ENCODE peak calls at places on chromosomes 5 and 9, in five cellular contexts. Y, M, R, G and X are unnamed samples.

GRCh38 chr9:110283736-110284135 is 27.4 kb upstream of the TXN start:
- DNase-seq in M (peak; percentile 95), Y (no peak), G (no peak), R (no peak), X (no peak)

GRCh38 chr9:22278426-22278825 is 168.2 kb upstream of the DMRTA1 start:
- DNase-seq in Y (no peak), M (peak; percentile 20), R (no peak), G (no peak), X (no peak)

GRCh38 chr5:26482817-26483375 is 555.5 kb downstream of the CDH9 start:
- DNase-seq in R (no peak), M (no peak), G (no peak), Y (no peak), X (no peak)

GRCh38 chr9:136357326-136357725 is 6.2 kb downstream of the DNLZ start:
- DNase-seq in M (no peak), G (no peak), Y (no peak), R (no peak), X (no peak)

GRCh38 chr9:117744856-117745389 is 40.7 kb downstream of the TLR4 start:
- DNase-seq in G (no peak), Y (no peak), R (peak; percentile 38), M (no peak), X (peak; percentile 17)

GRCh38 chr9:36407122-36407723 is 7.2 kb upstream of the RNF38 start:
- DNase-seq in M (peak; percentile 60), G (peak; percentile 65), R (peak; percentile 34), Y (peak; percentile 54), X (no peak)

GRCh38 chr9:5947912-5948311 is 57.2 kb downstream of the MLANA start:
- DNase-seq in M (no peak), G (no peak), Y (no peak), R (no peak), X (no peak)

GRCh38 chr9:12614488-12614887 is 78.7 kb upstream of the TYRP1 start:
- DNase-seq in M (no peak), R (no peak), G (no peak), Y (no peak), X (no peak)

GRCh38 chr9:134360897-134361296 is 34.6 kb downstream of the RXRA start:
- DNase-seq in Y (peak; percentile 91), R (peak; percentile 80), M (peak; percentile 68), G (no peak), X (peak; percentile 63)

GRCh38 chr5:109654455-109654854 is 35.3 kb upstream of the MAN2A1 start:
- DNase-seq in G (no peak), R (no peak), M (peak; percentile 65), Y (no peak), X (no peak)

GRCh38 chr5:31901807-31902530 is 263.0 kb downstream of the PDZD2 start:
- DNase-seq in R (no peak), M (peak; percentile 46), Y (no peak), G (no peak), X (no peak)

DNA sequence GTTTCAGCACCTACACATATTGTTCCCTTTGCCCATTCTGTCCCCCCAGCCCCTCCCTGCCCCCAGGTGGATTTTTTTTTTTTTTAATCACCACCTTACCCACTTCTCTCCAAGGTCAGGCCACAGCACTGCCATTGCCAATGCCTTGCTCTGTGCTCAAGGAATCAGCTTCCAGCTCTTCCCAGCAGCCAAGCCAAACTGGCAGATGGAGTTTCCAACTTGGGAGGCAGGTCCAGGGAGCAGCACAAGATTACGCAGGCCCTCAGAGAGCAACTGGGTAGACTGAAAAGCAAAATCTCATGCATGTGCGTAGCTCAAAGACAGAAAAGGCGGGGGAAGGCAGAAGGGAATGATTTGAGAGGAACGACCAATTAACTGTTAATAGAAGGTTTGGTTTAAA is 15.1 kb downstream of the GRHPR start:
- DNase-seq in M (no peak), R (no peak), Y (no peak), G (no peak), X (no peak)
- H3K27ac ChIP-seq in M (no peak overlapping the region), R (no peak overlapping the region), Y (no peak overlapping the region), G (no peak overlapping the region), X (no peak overlapping the region)

GRCh38 chr9:128715436-128715750 is 8.5 kb downstream of the ZDHHC12 start:
- DNase-seq in G (no peak), M (no peak), R (no peak), Y (no peak), X (no peak)
- H3K36me3 ChIP-seq in G (no peaks in the 10 kb centered on the region), M (no peaks in the 10 kb centered on the region), R (peaks cover 2% of the 10 kb centered on the region), Y (no peaks in the 10 kb centered on the region), X (no peaks in the 10 kb centered on the region)

GRCh38 chr9:92098638-92099037 is 16.6 kb downstream of the SPTLC1 start:
- DNase-seq in R (no peak), Y (no peak), G (no peak), M (no peak), X (no peak)

GRCh38 chr9:92100237-92100911 is 14.8 kb downstream of the SPTLC1 start:
- DNase-seq in R (no peak), G (peak; percentile 87), Y (no peak), M (peak; percentile 87), X (no peak)

GRCh38 chr9:92097997-92098482 is 17.2 kb downstream of the SPTLC1 start:
- DNase-seq in Y (peak; percentile 53), R (peak; percentile 82), G (peak; percentile 30), M (peak; percentile 86), X (peak; percentile 77)

GRCh38 chr9:92095236-92095635 is 20.0 kb downstream of the SPTLC1 start:
- DNase-seq in R (no peak), Y (no peak), M (no peak), G (no peak), X (no peak)

GRCh38 chr9:92094655-92095054 is 20.6 kb downstream of the SPTLC1 start:
- DNase-seq in R (no peak), M (no peak), Y (no peak), G (peak; percentile 43), X (no peak)
- TF ChIP-seq CTCF in R (no peak), M (no peak), Y (no peak), G (no peak), X (no peak)

DNA sequence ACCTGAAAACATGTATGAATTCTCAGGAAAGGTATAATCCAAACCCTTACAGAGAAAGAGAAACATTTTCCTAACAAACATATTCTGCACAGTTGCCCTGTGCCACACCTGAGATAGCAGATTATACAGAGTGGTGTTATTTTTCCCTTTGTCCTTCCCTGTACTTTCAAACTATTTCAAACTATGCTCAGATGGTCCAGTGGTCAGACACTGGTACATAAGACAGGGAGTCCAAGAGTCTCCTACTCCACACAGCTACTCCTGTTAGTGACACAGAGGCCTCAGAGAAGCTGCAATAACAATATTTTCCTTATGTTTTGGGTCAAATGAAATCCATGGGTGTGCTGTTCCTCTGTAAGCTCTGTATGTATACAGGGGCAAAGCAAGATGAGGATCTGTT is 30.0 kb upstream of the SLC22A5 start:
- DNase-seq in Y (no peak), R (no peak), M (no peak), G (no peak), X (no peak)
- H3K27ac ChIP-seq in Y (no peak overlapping the region), R (no peak overlapping the region), M (no peak overlapping the region), G (no peak overlapping the region), X (no peak overlapping the region)

DNA sequence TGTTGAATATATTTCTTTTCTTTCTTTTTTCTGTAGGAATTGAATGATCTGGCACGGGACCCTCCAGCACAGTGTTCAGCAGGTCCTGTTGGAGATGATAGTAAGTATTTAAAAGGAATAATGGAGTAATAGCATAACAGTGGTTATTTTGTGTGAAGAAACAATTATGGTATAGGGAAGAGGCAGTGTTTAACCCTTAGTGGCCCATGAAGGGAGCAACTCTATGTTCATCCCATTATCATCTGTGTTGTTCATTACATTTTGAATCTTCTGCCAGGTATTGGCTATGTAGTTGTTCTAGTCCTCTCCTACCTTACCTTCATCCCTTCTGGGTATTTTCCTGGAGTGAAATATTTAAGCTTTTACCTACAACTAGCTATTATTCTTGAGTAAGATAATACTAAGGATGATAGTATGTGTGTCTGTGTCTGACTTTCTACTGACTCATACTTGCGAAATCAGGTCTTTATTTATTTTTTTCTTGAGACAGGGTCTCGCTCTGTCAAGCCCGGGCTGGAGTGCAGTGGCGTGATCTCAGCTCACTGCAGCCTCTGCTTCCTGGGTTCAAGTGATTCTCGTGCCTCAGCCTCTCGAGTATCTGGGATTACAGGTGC is 39.3 kb downstream of the UBE2D2 start:
- DNase-seq in G (peak; percentile 86), M (peak; percentile 77), Y (no peak), R (no peak), X (no peak)
- H3K36me3 ChIP-seq in G (peaks cover 27% of the 10 kb centered on the region), M (peaks cover 12% of the 10 kb centered on the region), Y (no peaks in the 10 kb centered on the region), R (peaks cover 49% of the 10 kb centered on the region), X (no peaks in the 10 kb centered on the region)

DNA sequence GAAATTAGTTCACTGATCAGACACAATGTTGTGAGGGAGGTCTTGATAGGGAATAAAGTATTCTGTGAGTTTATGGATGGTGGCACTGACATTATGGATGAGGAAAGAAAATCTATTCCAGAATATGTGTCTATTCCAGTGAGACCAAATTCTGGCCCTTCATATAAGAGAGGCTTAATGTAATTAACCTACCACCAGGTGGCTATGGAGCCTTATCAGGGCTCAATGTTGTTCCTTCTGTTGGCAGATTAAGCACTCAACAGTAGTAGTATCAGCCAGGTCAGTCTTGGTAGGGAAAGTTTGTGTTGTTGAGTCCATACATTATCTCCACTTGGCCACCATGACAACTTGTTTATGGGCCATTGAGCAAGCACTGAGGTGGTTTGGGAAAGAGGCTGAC is 41.7 kb upstream of the BARX1 start:
- DNase-seq in R (no peak), G (no peak), Y (no peak), M (no peak), X (no peak)
- TF ChIP-seq CTCF in R (no peak), G (no peak), Y (no peak), M (peak; percentile 37), X (no peak)

GRCh38 chr5:58406394-58406793 is 53.5 kb downstream of the PLK2 start:
- DNase-seq in M (no peak), R (no peak), G (no peak), Y (no peak), X (no peak)
- H3K27ac ChIP-seq in M (peak overlapping the region; percentile 76), R (no peak overlapping the region), G (no peak overlapping the region), Y (no peak overlapping the region), X (no peak overlapping the region)

DNA sequence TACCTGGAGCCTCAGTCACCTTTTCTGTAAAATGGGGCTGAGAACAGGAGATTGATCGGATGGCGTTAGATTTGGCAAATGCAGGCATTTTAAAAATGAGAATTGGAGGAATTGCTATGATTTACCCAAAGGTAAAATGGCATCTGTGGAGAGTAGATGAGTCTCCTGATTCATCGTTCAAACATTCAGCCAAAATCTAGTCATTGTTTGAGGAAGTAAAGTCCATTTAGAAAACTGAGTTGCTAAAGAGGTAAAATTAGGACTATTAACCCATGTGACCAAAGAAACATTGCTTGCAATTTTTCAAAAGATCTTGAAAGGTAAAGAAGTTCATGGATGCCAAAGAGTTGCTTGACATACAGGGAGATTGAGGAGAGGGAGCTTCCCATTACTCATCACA is 69.7 kb downstream of the ZNF462 start:
- DNase-seq in M (no peak), R (no peak), G (no peak), Y (no peak), X (no peak)
- H3K36me3 ChIP-seq in M (peaks cover 35% of the 10 kb centered on the region), R (peaks cover 86% of the 10 kb centered on the region), G (peaks cover 40% of the 10 kb centered on the region), Y (peaks cover 5% of the 10 kb centered on the region), X (peaks cover 85% of the 10 kb centered on the region)

GRCh38 chr5:78533356-78533755 is 115.2 kb downstream of the LHFPL2 start:
- DNase-seq in R (no peak), G (peak; percentile 38), M (no peak), Y (no peak), X (no peak)
- TF ChIP-seq CTCF in R (no peak), G (peak; percentile 48), M (peak; percentile 41), Y (no peak), X (peak; percentile 22)

GRCh38 chr9:19378154-19378553 is 1.9 kb downstream of the RPS6 start:
- DNase-seq in M (no peak), R (no peak), G (no peak), Y (no peak), X (no peak)
- H3K27ac ChIP-seq in M (no peak overlapping the region), R (no peak overlapping the region), G (no peak overlapping the region), Y (no peak overlapping the region), X (no peak overlapping the region)